ENCODE peak calls at places on chromosomes 7 and 10, in eight cellular contexts. K is AG09309, R is epithelial cell of esophagus, S is lower lobe of right lung, E is HepG2, B is bronchial epithelial cell, D is left ventricle myocardium inferior, W is IMR-90. T is an unnamed sample.

GRCh38 chr7:80869821-80870751 is 48.8 kb downstream of the SEMA3C start:
- DNase-seq in D (no peak), E (peak), S (no peak), R (no peak), W (no peak), K (no peak), B (no peak), T (no peak)

GRCh38 chr10:102230861-102231356 is 4.8 kb downstream of the ELOVL3 start:
- DNase-seq in K (no peak), B (no peak), D (peak), R (peak), E (no peak), W (no peak), S (peak), T (peak)

GRCh38 chr7:128715079-128715478 is 24.1 kb upstream of the CALU start:
- DNase-seq in K (no peak), R (no peak), E (no peak), D (no peak), B (no peak), S (no peak), W (no peak), T (no peak)

GRCh38 chr10:72234560-72235095 is 18.6 kb upstream of the ASCC1 start:
- DNase-seq in S (no peak), E (no peak), B (no peak), K (no peak), D (no peak), W (no peak), R (no peak), T (no peak)

GRCh38 chr10:7686351-7687171 is 16.6 kb upstream of the ITIH2 start:
- DNase-seq in R (no peak), W (no peak), D (no peak), K (no peak), B (no peak), E (peak), S (peak), T (no peak)

GRCh38 chr10:121696854-121697253 is 98.6 kb upstream of the FGFR2 start:
- DNase-seq in B (peak), W (no peak), D (no peak), K (no peak), E (peak), S (no peak), R (peak), T (no peak)

GRCh38 chr10:111560042-111560441 is 483.2 kb downstream of the ADRA2A start:
- DNase-seq in S (no peak), R (peak), E (no peak), B (peak), W (no peak), D (no peak), K (no peak), T (no peak)

GRCh38 chr10:6786579-6787031 is 206.5 kb upstream of the PRKCQ start:
- DNase-seq in R (peak), S (no peak), D (no peak), B (peak), E (no peak), K (peak), W (peak), T (no peak)

GRCh38 chr7:4722960-4723359 is 40.9 kb downstream of the FOXK1 start:
- DNase-seq in K (no peak), S (no peak), D (no peak), R (no peak), E (no peak), W (no peak), B (no peak), T (no peak)

GRCh38 chr7:4722308-4722707 is 40.2 kb downstream of the FOXK1 start:
- DNase-seq in W (no peak), K (no peak), S (no peak), B (no peak), D (no peak), R (no peak), E (no peak), T (no peak)

GRCh38 chr7:4716946-4717694 is 35.0 kb downstream of the FOXK1 start:
- DNase-seq in S (no peak), B (no peak), R (no peak), D (no peak), W (no peak), E (no peak), K (no peak), T (no peak)

GRCh38 chr7:4718071-4718470 is 36.0 kb downstream of the FOXK1 start:
- DNase-seq in B (no peak), E (no peak), S (no peak), K (no peak), D (no peak), W (no peak), R (no peak), T (no peak)

DNA sequence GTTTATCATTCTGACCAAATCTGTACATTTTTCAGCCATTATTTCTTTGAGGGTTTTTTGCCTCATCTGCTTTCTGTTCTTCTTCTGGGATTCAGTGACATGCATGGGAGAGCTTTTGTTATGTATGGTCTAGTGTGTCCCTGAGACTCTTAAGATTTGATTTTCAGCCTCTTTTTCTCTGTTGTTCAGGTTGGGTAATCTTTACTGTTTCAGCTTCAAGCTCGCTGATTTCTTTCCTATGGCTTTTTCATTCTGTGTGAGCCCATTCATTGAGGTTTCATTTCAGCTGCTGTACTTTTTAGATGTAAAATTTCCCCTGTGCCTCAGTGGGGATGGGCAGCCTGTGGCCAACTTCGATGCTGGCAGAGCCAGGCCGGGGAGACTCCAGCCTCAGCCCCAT is 38.1 kb downstream of the FOXK1 start:
- DNase-seq in B (no peak), E (no peak), K (no peak), R (no peak), S (no peak), W (no peak), D (no peak), T (no peak)
- TF ChIP-seq CTCF in B (no peak), E (no peak), K (no peak), R (no peak), S (no peak), W (no peak), D (no peak), T (no peak)

GRCh38 chr10:14592566-14592965 is 182.1 kb downstream of the FAM107B start:
- DNase-seq in D (no peak), R (no peak), S (no peak), K (no peak), W (no peak), E (no peak), B (no peak), T (no peak)
- H3K4me3 ChIP-seq in D (no peak), R (no peak), S (no peak), K (no peak), W (no peak), E (no peak), B (no peak), T (no peak)

GRCh38 chr10:89553064-89553734 is 17.8 kb upstream of the SLC16A12 start:
- DNase-seq in D (no peak), R (peak), B (peak), W (peak), K (peak), S (no peak), E (peak), T (no peak)

GRCh38 chr10:89556590-89556989 is 21.2 kb upstream of the SLC16A12 start:
- DNase-seq in R (no peak), E (no peak), S (no peak), D (no peak), K (no peak), B (no peak), W (peak), T (no peak)

GRCh38 chr10:89554433-89554832 is 19.0 kb upstream of the SLC16A12 start:
- DNase-seq in S (no peak), R (no peak), E (no peak), B (no peak), W (no peak), K (no peak), D (no peak), T (no peak)

GRCh38 chr10:89552213-89552612 is 16.8 kb upstream of the SLC16A12 start:
- DNase-seq in D (no peak), S (no peak), E (no peak), W (no peak), R (no peak), K (no peak), B (no peak), T (no peak)

DNA sequence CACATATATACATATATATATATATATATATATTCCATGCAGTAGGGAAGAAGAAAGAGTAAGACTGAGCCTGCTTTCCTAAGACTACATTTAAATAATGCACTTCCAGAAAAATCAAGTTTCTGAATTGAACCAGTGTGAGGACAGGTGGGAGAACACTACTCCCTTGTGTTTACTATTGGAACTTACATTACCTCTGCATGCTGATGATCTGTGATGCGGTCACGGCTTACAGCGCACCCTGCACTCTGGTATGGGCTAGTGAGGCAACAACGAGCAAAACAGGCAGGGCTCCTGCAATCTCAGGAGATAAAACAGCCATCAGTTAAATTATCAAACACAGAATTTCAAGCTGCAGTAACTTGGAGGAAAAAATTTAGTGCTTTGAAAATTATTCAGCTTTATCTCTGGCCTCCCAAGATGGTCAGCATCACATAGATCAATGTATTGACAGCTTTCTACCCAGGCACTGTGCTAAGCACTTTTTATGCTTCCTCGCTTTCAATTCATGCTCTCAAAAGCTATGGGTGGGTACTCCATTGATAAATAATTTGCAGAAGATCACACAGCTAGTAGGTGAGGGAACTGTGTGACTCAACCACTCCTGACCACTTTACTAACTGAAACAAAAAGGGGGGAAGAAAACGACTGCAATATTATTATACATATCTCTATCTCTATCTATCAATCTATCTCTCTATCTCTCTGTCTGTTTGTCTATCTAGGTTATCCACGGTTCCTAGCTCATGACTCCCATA is 20.5 kb upstream of the SLC16A12 start:
- DNase-seq in K (no peak), D (no peak), E (no peak), W (peak), B (no peak), R (peak), S (no peak), T (no peak)
- TF ChIP-seq CTCF in K (peak), D (peak), E (peak), W (peak), B (no peak), R (peak), S (no peak), T (no peak)

GRCh38 chr7:87219545-87220025 is at the start of gene TMEM243:
- DNase-seq in S (peak), D (peak), W (peak), K (no peak), R (peak), E (peak), B (peak), T (peak)
- H3K4me3 ChIP-seq in S (peak), D (peak), W (peak), K (peak), R (peak), E (peak), B (peak), T (peak)

DNA sequence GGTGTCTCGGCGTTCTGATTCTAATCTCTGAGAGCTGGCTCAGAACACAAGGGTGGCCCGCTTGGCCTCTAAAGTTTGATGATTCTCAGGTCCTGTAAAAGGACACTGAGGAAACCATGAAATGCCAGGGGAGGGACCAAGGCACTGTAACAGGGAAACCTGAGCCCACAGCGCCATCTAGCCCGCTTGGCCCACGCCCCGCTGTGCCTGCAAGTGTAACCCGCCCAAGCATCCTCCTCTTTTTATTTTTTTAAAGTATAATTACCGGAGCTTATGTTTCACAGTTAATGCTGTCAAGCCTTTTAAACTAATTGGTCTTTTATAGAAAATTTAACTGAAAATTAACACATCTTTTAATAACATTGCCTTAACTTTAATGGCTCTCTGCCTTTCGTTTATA is 734.7 kb downstream of the KCNMA1 start:
- DNase-seq in R (peak), B (peak), S (peak), K (no peak), D (peak), E (no peak), W (no peak), T (peak)
- TF ChIP-seq CTCF in R (peak), B (peak), S (no peak), K (peak), D (peak), E (peak), W (no peak), T (peak)

GRCh38 chr7:102320601-102321350 is 34.1 kb downstream of the SH2B2 start:
- DNase-seq in R (no peak), E (no peak), W (no peak), D (no peak), S (no peak), B (no peak), K (no peak), T (no peak)
- H3K4me3 ChIP-seq in R (no peak), E (no peak), W (no peak), D (peak), S (no peak), B (no peak), K (no peak), T (no peak)

GRCh38 chr7:78607099-78607498 is 808.5 kb downstream of the PHTF2 start:
- DNase-seq in D (no peak), K (no peak), E (no peak), W (no peak), B (peak), R (peak), S (no peak), T (no peak)
- TF ChIP-seq CTCF in D (no peak), K (peak), E (no peak), W (no peak), B (peak), R (peak), S (no peak), T (no peak)

GRCh38 chr10:97849101-97849490 is 547 bp upstream of the GOLGA7B start:
- DNase-seq in B (peak), S (no peak), E (no peak), R (peak), D (no peak), K (no peak), W (no peak), T (no peak)
- H3K4me3 ChIP-seq in B (peak), S (peak), E (no peak), R (peak), D (peak), K (no peak), W (no peak), T (peak)

T was measured in psoas muscle.